ENCODE peak calls at places on chromosomes 2 and 18, in four cellular contexts. C, M, N and O are unnamed samples.

GRCh38 chr2:138846216-138846821 is 66.1 kb upstream of the NXPH2 start:
- DNase-seq in C (no peak), M (no peak), N (peak; percentile 6), O (no peak)

GRCh38 chr2:61950571-61951315 is 45.3 kb downstream of the COMMD1 start:
- DNase-seq in C (no peak), M (no peak), N (no peak), O (no peak)

GRCh38 chr18:78376036-78376435 is 603.6 kb upstream of the SALL3 start:
- DNase-seq in C (no peak), M (no peak), N (no peak), O (no peak)

GRCh38 chr18:6781846-6782245 is 52.3 kb downstream of the ARHGAP28 start:
- DNase-seq in C (peak; percentile 42), M (no peak), N (peak; percentile 73), O (no peak)

GRCh38 chr2:234978466-234979203 is 26.8 kb downstream of the SH3BP4 start:
- DNase-seq in C (no peak), M (peak; percentile 67), N (peak; percentile 50), O (no peak)

GRCh38 chr2:98460573-98461560 is 16.2 kb downstream of the INPP4A start:
- DNase-seq in C (no peak), M (no peak), N (no peak), O (no peak)

GRCh38 chr18:55508637-55509036 is 79.4 kb downstream of the TCF4 start:
- DNase-seq in C (no peak), M (no peak), N (no peak), O (no peak)

GRCh38 chr2:240565267-240566202 is 2.7 kb upstream of the RNPEPL1 start:
- DNase-seq in C (no peak), M (peak; percentile 94), N (peak; percentile 50), O (peak; percentile 91)

GRCh38 chr2:68766378-68766845 is 31.8 kb downstream of the ARHGAP25 start:
- DNase-seq in C (no peak), M (peak; percentile 80), N (no peak), O (peak; percentile 69)

GRCh38 chr2:233476651-233477547 is 89.7 kb downstream of the USP40 start:
- DNase-seq in C (no peak), M (peak; percentile 26), N (no peak), O (peak; percentile 40)

GRCh38 chr2:109594246-109594900 is 19.4 kb downstream of the SEPTIN10 start:
- DNase-seq in C (no peak), M (no peak), N (no peak), O (no peak)

GRCh38 chr18:21910906-21911305 is 170.3 kb downstream of the MIB1 start:
- DNase-seq in C (no peak), M (no peak), N (no peak), O (no peak)

GRCh38 chr18:21912339-21913239 is 172.0 kb downstream of the MIB1 start:
- DNase-seq in C (no peak), M (no peak), N (no peak), O (no peak)

GRCh38 chr18:21914739-21915319 is 174.2 kb downstream of the MIB1 start:
- DNase-seq in C (no peak), M (no peak), N (peak; percentile 50), O (no peak)

GRCh38 chr18:21915546-21915945 is 175.0 kb downstream of the MIB1 start:
- DNase-seq in C (no peak), M (no peak), N (no peak), O (no peak)

DNA sequence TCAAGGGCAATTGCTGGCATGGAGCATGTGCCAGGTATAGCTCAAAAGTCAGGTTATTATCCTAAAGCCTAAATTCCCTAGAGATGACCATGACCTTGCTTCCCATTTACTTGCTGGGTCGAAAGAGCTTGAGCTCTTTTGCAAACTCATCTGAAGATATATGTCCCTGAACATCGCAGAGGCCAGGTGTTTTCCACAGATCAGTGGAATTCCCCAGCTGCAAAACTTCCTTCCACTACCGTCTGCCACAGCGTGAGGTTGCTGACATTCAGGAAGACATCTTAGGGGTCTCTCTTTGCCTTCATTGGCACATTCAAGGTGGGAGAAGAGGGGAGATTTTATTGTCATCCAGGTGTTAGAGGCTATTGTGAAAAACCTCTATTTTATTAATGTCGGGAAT is 171.0 kb downstream of the MIB1 start:
- DNase-seq in C (no peak), M (no peak), N (no peak), O (no peak)
- H3K4me3 ChIP-seq in C (no peak overlapping the region), M (no peak overlapping the region), N (no peak overlapping the region), O (no peak overlapping the region)

DNA sequence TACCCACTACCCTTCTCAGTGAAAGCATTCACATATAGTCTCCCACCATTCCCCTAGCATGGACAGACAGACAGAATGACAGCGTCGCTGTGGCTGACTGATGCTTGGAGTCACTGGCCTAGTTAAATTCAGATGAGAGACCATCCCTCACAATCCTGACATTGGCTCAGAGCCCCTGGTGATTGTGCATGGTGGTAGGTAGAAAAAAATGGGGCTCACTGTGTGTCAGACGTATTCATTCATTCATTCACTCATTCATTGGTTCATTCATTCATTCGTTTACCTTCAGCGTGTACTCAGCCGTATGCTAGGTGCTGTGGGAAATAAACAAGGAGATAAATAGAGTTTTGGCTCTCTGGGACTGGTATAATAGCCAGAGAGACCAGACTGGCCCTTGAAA is 94.8 kb upstream of the STPG4 start:
- DNase-seq in C (no peak), M (no peak), N (no peak), O (no peak)
- H3K4me3 ChIP-seq in C (no peak overlapping the region), M (no peak overlapping the region), N (no peak overlapping the region), O (no peak overlapping the region)

GRCh38 chr2:169715379-169716228 is 18.0 kb upstream of the KLHL23 start:
- DNase-seq in C (no peak), M (peak; percentile 58), N (peak; percentile 57), O (no peak)
- H3K4me3 ChIP-seq in C (peak overlapping the region; percentile 6), M (no peak overlapping the region), N (peak overlapping the region; percentile 7), O (peak overlapping the region; percentile 10)

GRCh38 chr2:88452980-88453582 is 588 bp upstream of the FOXI3 start:
- DNase-seq in C (no peak), M (no peak), N (peak; percentile 30), O (no peak)

GRCh38 chr2:88450186-88450585 is 2.3 kb downstream of the FOXI3 start:
- DNase-seq in C (no peak), M (no peak), N (no peak), O (no peak)

GRCh38 chr2:88451647-88452150 is 794 bp downstream of the FOXI3 start:
- DNase-seq in C (no peak), M (no peak), N (peak; percentile 27), O (no peak)

GRCh38 chr2:88452151-88452851 is at the start of gene FOXI3:
- DNase-seq in C (no peak), M (no peak), N (peak; percentile 6), O (no peak)

GRCh38 chr2:88450925-88451575 is 1.4 kb downstream of the FOXI3 start:
- DNase-seq in C (no peak), M (no peak), N (peak; percentile 2), O (no peak)
- H3K4me3 ChIP-seq in C (no peak overlapping the region), M (no peak overlapping the region), N (no peak overlapping the region), O (no peak overlapping the region)

DNA sequence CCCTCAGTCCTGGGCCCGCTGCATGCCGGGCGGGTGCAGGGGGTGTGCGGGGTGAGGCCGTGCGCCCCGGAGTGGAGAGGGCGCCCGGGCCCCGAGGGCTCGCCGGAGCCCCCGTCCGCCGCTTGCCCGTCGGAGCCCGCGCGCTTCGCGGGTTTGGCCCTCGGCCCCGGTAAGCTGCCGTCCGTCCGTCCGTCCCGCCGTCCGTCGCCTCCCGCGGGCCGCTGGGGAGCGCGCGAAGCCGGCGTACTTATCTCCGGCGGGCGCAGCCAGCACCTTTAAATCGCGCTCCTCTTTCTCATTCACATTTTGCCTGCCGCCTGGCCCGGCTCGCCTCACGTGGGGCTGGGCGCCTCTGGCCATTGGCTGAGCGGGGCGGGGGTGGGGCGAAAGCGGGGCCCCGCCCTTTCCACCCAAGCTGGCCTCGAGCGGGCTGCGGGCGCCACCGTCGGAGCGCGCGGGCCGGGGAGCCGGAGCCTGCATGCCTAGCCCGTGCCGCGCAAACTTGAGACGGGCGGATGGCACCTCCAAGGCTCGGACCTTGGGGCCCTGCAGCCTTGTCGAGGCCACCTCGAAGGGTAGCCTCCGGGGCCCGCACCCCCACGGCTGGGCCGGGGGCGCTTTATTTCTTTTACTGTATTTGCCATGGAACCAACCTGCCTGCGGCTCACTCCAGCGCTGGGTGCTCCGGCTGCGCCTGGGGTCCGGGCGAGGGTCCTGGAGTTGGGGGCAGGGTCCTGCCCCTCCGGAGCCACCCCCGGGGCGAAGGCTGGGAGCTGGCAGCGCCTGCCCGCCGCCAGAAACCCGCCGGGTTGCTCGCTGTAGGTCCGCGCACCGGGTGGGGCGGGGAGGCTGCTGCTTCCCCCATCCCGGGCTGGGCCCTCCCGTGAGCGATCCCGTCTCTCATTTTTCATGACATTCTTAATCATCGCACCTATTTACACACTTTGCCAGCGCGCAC is at the start of gene GBX2:
- DNase-seq in C (no peak), M (no peak), N (peak; percentile 64), O (no peak)
- H3K4me3 ChIP-seq in C (no peak within 1 kb of the TSS), M (peak within 1 kb of the TSS; percentile 1), N (peak within 1 kb of the TSS; percentile 16), O (peak within 1 kb of the TSS; percentile 45)

GRCh38 chr2:113202305-113203216 is 28.8 kb downstream of the PSD4 start:
- DNase-seq in C (no peak), M (no peak), N (no peak), O (no peak)

GRCh38 chr2:113201496-113202304 is 27.9 kb downstream of the PSD4 start:
- DNase-seq in C (no peak), M (no peak), N (no peak), O (no peak)

GRCh38 chr2:113206251-113206650 is 32.5 kb downstream of the PSD4 start:
- DNase-seq in C (no peak), M (no peak), N (no peak), O (no peak)

GRCh38 chr2:113203217-113203530 is 29.4 kb downstream of the PSD4 start:
- DNase-seq in C (no peak), M (no peak), N (peak; percentile 72), O (no peak)

DNA sequence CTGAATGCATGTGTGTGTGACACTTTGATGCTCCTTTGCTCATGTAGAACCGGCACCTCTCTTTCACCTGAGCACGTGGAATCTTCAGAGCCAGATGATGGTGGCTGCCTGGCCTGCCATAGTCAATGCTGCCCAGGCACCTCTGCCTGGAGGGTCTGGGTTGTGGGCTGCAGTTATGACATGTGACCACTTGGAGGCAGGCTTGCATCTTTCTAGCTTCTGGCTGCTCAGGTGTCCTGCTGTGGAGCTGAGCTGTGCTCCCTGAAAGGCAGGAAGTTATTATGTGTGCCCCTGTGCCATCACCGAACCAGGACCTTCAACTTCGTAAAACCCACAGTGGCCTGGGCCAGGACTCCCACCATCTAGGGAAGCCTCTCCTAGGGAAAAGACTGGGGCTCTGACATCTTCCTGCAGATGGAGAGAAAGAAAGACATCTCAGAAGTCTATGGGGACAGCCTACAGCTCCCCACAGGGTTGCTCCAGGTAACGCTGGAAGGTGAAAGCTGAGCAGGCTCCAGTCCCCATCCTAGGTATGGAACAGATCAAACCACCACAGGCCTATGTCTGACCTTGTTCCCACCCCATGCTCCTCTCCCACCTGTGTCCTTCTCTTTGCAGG is 30.2 kb downstream of the PSD4 start:
- DNase-seq in C (peak; percentile 63), M (peak; percentile 72), N (peak; percentile 86), O (peak; percentile 83)
- H3K4me3 ChIP-seq in C (no peak overlapping the region), M (no peak overlapping the region), N (no peak overlapping the region), O (no peak overlapping the region)

GRCh38 chr2:64019975-64020281 is 700 bp upstream of the VPS54 start:
- DNase-seq in C (no peak), M (no peak), N (no peak), O (no peak)
- H3K4me3 ChIP-seq in C (no peak overlapping the region), M (no peak overlapping the region), N (peak overlapping the region; percentile 55), O (no peak overlapping the region)